ENCODE peak calls at places on chromosomes 3 and 15, in seven cellular contexts. Z, A, C, Y, L, S and G are unnamed samples.

GRCh38 chr3:46545695-46546630 is 20.1 kb downstream of the LRRC2 start:
- DNase-seq in Z (no peak), A (no peak), C (no peak), Y (no peak), L (no peak), S (peak; percentile 81), G (no peak)

GRCh38 chr3:74861211-74861610 is 246.8 kb upstream of the CNTN3 start:
- DNase-seq in Z (no peak), A (no peak), C (no peak), Y (no peak), L (no peak), S (no peak), G (no peak)

GRCh38 chr3:56790016-56790950 is 11.5 kb downstream of the ARHGEF3 start:
- DNase-seq in Z (no peak), A (no peak), C (no peak), Y (no peak), L (no peak), S (no peak), G (no peak)

GRCh38 chr3:12416731-12417130 is 67.5 kb upstream of the TSEN2 start:
- DNase-seq in Z (no peak), A (no peak), C (no peak), Y (no peak), L (no peak), S (no peak), G (no peak)

GRCh38 chr3:193975072-193975535 is 160.8 kb upstream of the HES1 start:
- DNase-seq in Z (no peak), A (no peak), C (no peak), Y (no peak), L (no peak), S (no peak), G (no peak)

GRCh38 chr3:37909067-37909911 is 47.6 kb downstream of the CTDSPL start:
- DNase-seq in Z (no peak), A (no peak), C (peak; percentile 58), Y (peak; percentile 61), L (no peak), S (no peak), G (no peak)

GRCh38 chr3:24378313-24378712 is 116.3 kb downstream of the THRB start:
- DNase-seq in Z (no peak), A (no peak), C (no peak), Y (no peak), L (no peak), S (no peak), G (no peak)

GRCh38 chr3:15797600-15798303 is at the start of gene ANKRD28:
- DNase-seq in Z (no peak), A (no peak), C (peak; percentile 89), Y (peak; percentile 96), L (no peak), S (peak; percentile 37), G (peak; percentile 98)

GRCh38 chr3:186054481-186055399 is 54.1 kb downstream of the ETV5 start:
- DNase-seq in Z (no peak), A (no peak), C (no peak), Y (no peak), L (no peak), S (no peak), G (no peak)

GRCh38 chr15:59668571-59668970 is 11.3 kb upstream of the GTF2A2 start:
- DNase-seq in Z (no peak), A (no peak), C (no peak), Y (no peak), L (no peak), S (no peak), G (no peak)

GRCh38 chr3:36907911-36908646 is 36.8 kb downstream of the TRANK1 start:
- DNase-seq in Z (peak; percentile 24), A (no peak), C (peak; percentile 44), Y (peak; percentile 85), L (peak; percentile 33), S (peak; percentile 73), G (peak; percentile 71)

DNA sequence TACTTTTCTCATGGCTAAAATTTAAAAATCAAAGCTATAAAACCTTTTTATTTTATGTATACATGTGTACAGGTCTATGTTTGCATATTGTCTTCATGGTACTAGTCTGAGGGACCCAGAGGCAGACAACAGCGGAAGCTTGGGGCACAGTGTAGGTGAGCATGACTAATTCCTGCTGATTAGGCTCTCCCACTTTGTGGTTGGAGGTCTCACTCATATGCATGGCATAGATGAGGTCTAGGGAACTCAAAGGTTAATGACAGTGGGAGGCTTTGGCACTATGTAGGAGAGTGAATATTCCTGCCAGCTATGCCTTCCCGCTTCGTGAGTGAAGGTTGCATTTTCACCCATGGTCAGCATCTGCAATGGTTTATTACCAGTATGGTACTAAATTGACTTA is 47.5 kb upstream of the AADACL2 start:
- DNase-seq in Z (no peak), A (no peak), C (peak; percentile 6), Y (no peak), L (no peak), S (no peak), G (no peak)
- TF ChIP-seq CTCF in Z (no peak), A (no peak), C (no peak), Y (no peak), L (no peak), S (no peak), G (no peak)

GRCh38 chr15:55254916-55255679 is 34.5 kb downstream of the RAB27A start:
- DNase-seq in Z (no peak), A (no peak), C (no peak), Y (no peak), L (no peak), S (no peak), G (no peak)
- H3K4me3 ChIP-seq in Z (no peak overlapping the region), A (peak overlapping the region; percentile 43), C (peak overlapping the region; percentile 32), Y (no peak overlapping the region), L (peak overlapping the region; percentile 5), S (no peak overlapping the region), G (no peak overlapping the region)

DNA sequence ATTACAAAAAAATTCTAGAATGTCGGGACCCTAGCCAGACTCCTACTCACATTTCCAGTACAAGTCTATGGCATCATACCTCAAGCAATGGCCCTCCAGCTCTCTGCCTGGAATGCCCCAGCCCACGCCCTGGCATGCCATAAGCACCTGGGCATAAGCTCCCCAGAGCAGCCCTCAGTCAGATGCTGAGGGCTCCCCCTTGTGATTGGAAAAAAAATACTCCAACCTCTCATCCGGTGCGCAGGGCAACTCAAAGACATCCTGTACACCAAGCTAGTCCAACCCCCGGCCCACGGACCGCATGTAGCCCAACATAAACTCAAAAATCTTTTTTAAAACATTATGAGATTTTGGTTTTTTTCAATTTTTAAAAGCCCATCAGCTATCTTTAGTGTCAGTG is 115.4 kb downstream of the NEK10 start:
- DNase-seq in Z (peak; percentile 25), A (peak; percentile 44), C (peak; percentile 76), Y (peak; percentile 51), L (no peak), S (peak; percentile 5), G (peak; percentile 64)
- TF ChIP-seq CTCF in Z (peak; percentile 20), A (peak; percentile 32), C (peak; percentile 82), Y (peak; percentile 53), L (no peak), S (peak; percentile 48), G (peak; percentile 56)

GRCh38 chr3:31636693-31637442 is 104.1 kb downstream of the STT3B start:
- DNase-seq in Z (no peak), A (no peak), C (no peak), Y (no peak), L (no peak), S (no peak), G (no peak)
- H3K4me3 ChIP-seq in Z (no peak overlapping the region), A (no peak overlapping the region), C (no peak overlapping the region), Y (no peak overlapping the region), L (no peak overlapping the region), S (no peak overlapping the region), G (no peak overlapping the region)

GRCh38 chr3:35549690-35550089 is 89.6 kb upstream of the ARPP21 start:
- DNase-seq in Z (peak; percentile 12), A (no peak), C (no peak), Y (peak; percentile 13), L (peak; percentile 11), S (no peak), G (no peak)

GRCh38 chr3:35544976-35545375 is 94.3 kb upstream of the ARPP21 start:
- DNase-seq in Z (no peak), A (no peak), C (no peak), Y (no peak), L (no peak), S (no peak), G (no peak)
- TF ChIP-seq CTCF in Z (no peak), A (no peak), C (no peak), Y (no peak), L (no peak), S (peak; percentile 16), G (no peak)